ENCODE peak calls at places on chromosomes 12 and 14, in five cellular contexts. One of them, this sample, is unnamed.

GRCh38 chr14:104818714-104819161 is 17.8 kb downstream of the ZBTB42 start:
- DNase-seq in CD4-positive, CD25-positive, alpha-beta regulatory T cell: no peak
- DNase-seq in gastrocnemius medialis: no peak
- DNase-seq in hepatocyte: no peak
- DNase-seq in stomach: peak; percentile 20
- DNase-seq in this sample: peak; percentile 45

GRCh38 chr12:132669166-132669879 is 17.8 kb downstream of the POLE start:
- DNase-seq in CD4-positive, CD25-positive, alpha-beta regulatory T cell: no peak
- DNase-seq in gastrocnemius medialis: no peak
- DNase-seq in hepatocyte: no peak
- DNase-seq in stomach: no peak
- DNase-seq in this sample: no peak

GRCh38 chr14:58919262-58919661 is 269.2 kb upstream of the DAAM1 start:
- DNase-seq in CD4-positive, CD25-positive, alpha-beta regulatory T cell: no peak
- DNase-seq in gastrocnemius medialis: no peak
- DNase-seq in hepatocyte: no peak
- DNase-seq in stomach: no peak
- DNase-seq in this sample: no peak

GRCh38 chr12:12946686-12947355 is 5.1 kb downstream of the GPRC5D start:
- DNase-seq in CD4-positive, CD25-positive, alpha-beta regulatory T cell: no peak
- DNase-seq in gastrocnemius medialis: no peak
- DNase-seq in hepatocyte: no peak
- DNase-seq in stomach: no peak
- DNase-seq in this sample: no peak

GRCh38 chr14:76473381-76474263 is 97.7 kb downstream of the ESRRB start:
- DNase-seq in CD4-positive, CD25-positive, alpha-beta regulatory T cell: peak; percentile 3
- DNase-seq in gastrocnemius medialis: peak; percentile 51
- DNase-seq in hepatocyte: no peak
- DNase-seq in stomach: no peak
- DNase-seq in this sample: no peak

GRCh38 chr12:68808388-68809189 is 612 bp downstream of the MDM2 start:
- DNase-seq in CD4-positive, CD25-positive, alpha-beta regulatory T cell: peak; percentile 73
- DNase-seq in gastrocnemius medialis: peak; percentile 43
- DNase-seq in hepatocyte: peak; percentile 92
- DNase-seq in stomach: peak; percentile 79
- DNase-seq in this sample: peak; percentile 90

GRCh38 chr12:98470469-98471082 is 44.8 kb upstream of the TMPO start:
- DNase-seq in CD4-positive, CD25-positive, alpha-beta regulatory T cell: no peak
- DNase-seq in gastrocnemius medialis: no peak
- DNase-seq in hepatocyte: no peak
- DNase-seq in stomach: no peak
- DNase-seq in this sample: no peak

GRCh38 chr12:96425973-96426372 is 25.7 kb upstream of the CDK17 start:
- DNase-seq in CD4-positive, CD25-positive, alpha-beta regulatory T cell: no peak
- DNase-seq in gastrocnemius medialis: no peak
- DNase-seq in hepatocyte: no peak
- DNase-seq in stomach: no peak
- DNase-seq in this sample: no peak

GRCh38 chr14:101665478-101666078 is 95.9 kb upstream of the PPP2R5C start:
- DNase-seq in CD4-positive, CD25-positive, alpha-beta regulatory T cell: peak; percentile 64
- DNase-seq in gastrocnemius medialis: no peak
- DNase-seq in hepatocyte: peak; percentile 60
- DNase-seq in stomach: no peak
- DNase-seq in this sample: no peak

GRCh38 chr12:123533672-123534643 is at the start of gene RILPL1:
- DNase-seq in CD4-positive, CD25-positive, alpha-beta regulatory T cell: peak; percentile 23
- DNase-seq in gastrocnemius medialis: no peak
- DNase-seq in hepatocyte: peak; percentile 82
- DNase-seq in stomach: peak; percentile 41
- DNase-seq in this sample: peak; percentile 85

GRCh38 chr14:80323266-80323665 is 112.0 kb upstream of the DIO2 start:
- DNase-seq in CD4-positive, CD25-positive, alpha-beta regulatory T cell: no peak
- DNase-seq in gastrocnemius medialis: no peak
- DNase-seq in hepatocyte: no peak
- DNase-seq in stomach: no peak
- DNase-seq in this sample: no peak

GRCh38 chr14:52267501-52268190 is at the start of gene PTGDR:
- DNase-seq in CD4-positive, CD25-positive, alpha-beta regulatory T cell: peak; percentile 34
- DNase-seq in gastrocnemius medialis: no peak
- DNase-seq in hepatocyte: peak; percentile 16
- DNase-seq in stomach: peak; percentile 30
- DNase-seq in this sample: peak; percentile 61

GRCh38 chr12:26874501-26875296 is 41.7 kb upstream of the ITPR2 start:
- DNase-seq in CD4-positive, CD25-positive, alpha-beta regulatory T cell: no peak
- DNase-seq in gastrocnemius medialis: no peak
- DNase-seq in hepatocyte: no peak
- DNase-seq in stomach: no peak
- DNase-seq in this sample: no peak

GRCh38 chr12:123712780-123713319 is 697 bp downstream of the ATP6V0A2 start:
- DNase-seq in CD4-positive, CD25-positive, alpha-beta regulatory T cell: no peak
- DNase-seq in gastrocnemius medialis: no peak
- DNase-seq in hepatocyte: no peak
- DNase-seq in stomach: no peak
- DNase-seq in this sample: no peak

GRCh38 chr14:39218171-39218769 is 15.4 kb upstream of the MIA2 start:
- DNase-seq in CD4-positive, CD25-positive, alpha-beta regulatory T cell: no peak
- DNase-seq in gastrocnemius medialis: no peak
- DNase-seq in hepatocyte: peak; percentile 18
- DNase-seq in stomach: no peak
- DNase-seq in this sample: no peak

GRCh38 chr12:83408841-83409240 is 722.1 kb downstream of the TMTC2 start:
- DNase-seq in CD4-positive, CD25-positive, alpha-beta regulatory T cell: no peak
- DNase-seq in gastrocnemius medialis: no peak
- DNase-seq in hepatocyte: no peak
- DNase-seq in stomach: no peak
- DNase-seq in this sample: no peak

GRCh38 chr12:3432176-3432742 is 58.7 kb upstream of the PRMT8 start:
- DNase-seq in CD4-positive, CD25-positive, alpha-beta regulatory T cell: peak; percentile 64
- DNase-seq in gastrocnemius medialis: no peak
- DNase-seq in hepatocyte: no peak
- DNase-seq in stomach: no peak
- DNase-seq in this sample: no peak

GRCh38 chr14:49972199-49972671 is 79.4 kb downstream of the ARF6 start:
- DNase-seq in CD4-positive, CD25-positive, alpha-beta regulatory T cell: peak; percentile 42
- DNase-seq in gastrocnemius medialis: peak; percentile 36
- DNase-seq in hepatocyte: no peak
- DNase-seq in stomach: no peak
- DNase-seq in this sample: no peak

GRCh38 chr14:75401356-75401755 is 26.5 kb upstream of the JDP2 start:
- DNase-seq in CD4-positive, CD25-positive, alpha-beta regulatory T cell: no peak
- DNase-seq in gastrocnemius medialis: peak; percentile 34
- DNase-seq in hepatocyte: peak; percentile 66
- DNase-seq in stomach: no peak
- DNase-seq in this sample: peak; percentile 63

GRCh38 chr12:127411141-127411915 is 855.6 kb upstream of the TMEM132C start:
- DNase-seq in CD4-positive, CD25-positive, alpha-beta regulatory T cell: no peak
- DNase-seq in gastrocnemius medialis: no peak
- DNase-seq in hepatocyte: no peak
- DNase-seq in stomach: no peak
- DNase-seq in this sample: no peak

GRCh38 chr14:101475468-101476257 is 85.6 kb upstream of the DIO3 start:
- DNase-seq in CD4-positive, CD25-positive, alpha-beta regulatory T cell: no peak
- DNase-seq in gastrocnemius medialis: no peak
- DNase-seq in hepatocyte: peak; percentile 64
- DNase-seq in stomach: peak; percentile 23
- DNase-seq in this sample: no peak

GRCh38 chr12:45914090-45914489 is 76.3 kb downstream of the SCAF11 start:
- DNase-seq in CD4-positive, CD25-positive, alpha-beta regulatory T cell: no peak
- DNase-seq in gastrocnemius medialis: no peak
- DNase-seq in hepatocyte: peak; percentile 18
- DNase-seq in stomach: no peak
- DNase-seq in this sample: no peak

GRCh38 chr12:116607039-116607438 is 47.9 kb downstream of the MAP1LC3B2 start:
- DNase-seq in CD4-positive, CD25-positive, alpha-beta regulatory T cell: no peak
- DNase-seq in gastrocnemius medialis: no peak
- DNase-seq in hepatocyte: no peak
- DNase-seq in stomach: no peak
- DNase-seq in this sample: no peak

GRCh38 chr14:96253140-96253539 is 2.9 kb upstream of the BDKRB1 start:
- DNase-seq in CD4-positive, CD25-positive, alpha-beta regulatory T cell: no peak
- DNase-seq in gastrocnemius medialis: no peak
- DNase-seq in hepatocyte: peak; percentile 78
- DNase-seq in stomach: no peak
- DNase-seq in this sample: no peak

GRCh38 chr12:93020225-93020997 is 91.3 kb upstream of the EEA1 start:
- DNase-seq in CD4-positive, CD25-positive, alpha-beta regulatory T cell: no peak
- DNase-seq in gastrocnemius medialis: no peak
- DNase-seq in hepatocyte: peak; percentile 84
- DNase-seq in stomach: peak; percentile 85
- DNase-seq in this sample: no peak

GRCh38 chr12:65999564-66000280 is 130.8 kb downstream of the LLPH start:
- DNase-seq in CD4-positive, CD25-positive, alpha-beta regulatory T cell: no peak
- DNase-seq in gastrocnemius medialis: no peak
- DNase-seq in hepatocyte: no peak
- DNase-seq in stomach: no peak
- DNase-seq in this sample: no peak

GRCh38 chr14:98580131-98580678 is 691.8 kb downstream of the BCL11B start:
- DNase-seq in CD4-positive, CD25-positive, alpha-beta regulatory T cell: peak; percentile 34
- DNase-seq in gastrocnemius medialis: no peak
- DNase-seq in hepatocyte: peak; percentile 38
- DNase-seq in stomach: no peak
- DNase-seq in this sample: no peak

GRCh38 chr14:35808076-35808657 is 928 bp downstream of the RALGAPA1 start:
- DNase-seq in CD4-positive, CD25-positive, alpha-beta regulatory T cell: peak; percentile 31
- DNase-seq in gastrocnemius medialis: peak; percentile 14
- DNase-seq in hepatocyte: peak; percentile 45
- DNase-seq in stomach: peak; percentile 38
- DNase-seq in this sample: no peak

GRCh38 chr14:35807131-35807961 is 1.7 kb downstream of the RALGAPA1 start:
- DNase-seq in CD4-positive, CD25-positive, alpha-beta regulatory T cell: no peak
- DNase-seq in gastrocnemius medialis: no peak
- DNase-seq in hepatocyte: no peak
- DNase-seq in stomach: no peak
- DNase-seq in this sample: no peak

GRCh38 chr14:35806006-35806907 is 2.8 kb downstream of the RALGAPA1 start:
- DNase-seq in CD4-positive, CD25-positive, alpha-beta regulatory T cell: no peak
- DNase-seq in gastrocnemius medialis: no peak
- DNase-seq in hepatocyte: no peak
- DNase-seq in stomach: no peak
- DNase-seq in this sample: no peak

GRCh38 chr14:35810963-35811362 is 1.9 kb upstream of the RALGAPA1 start:
- DNase-seq in CD4-positive, CD25-positive, alpha-beta regulatory T cell: no peak
- DNase-seq in gastrocnemius medialis: no peak
- DNase-seq in hepatocyte: no peak
- DNase-seq in stomach: no peak
- DNase-seq in this sample: no peak

GRCh38 chr14:35809597-35809996 is 502 bp upstream of the RALGAPA1 start:
- DNase-seq in CD4-positive, CD25-positive, alpha-beta regulatory T cell: no peak
- DNase-seq in gastrocnemius medialis: no peak
- DNase-seq in hepatocyte: no peak
- DNase-seq in stomach: no peak
- DNase-seq in this sample: no peak
- H3K27ac ChIP-seq in CD4-positive, CD25-positive, alpha-beta regulatory T cell: peak overlapping the region; percentile 85
- H3K27ac ChIP-seq in gastrocnemius medialis: peak overlapping the region; percentile 94
- H3K27ac ChIP-seq in hepatocyte: peak overlapping the region; percentile 80
- H3K27ac ChIP-seq in stomach: peak overlapping the region; percentile 94
- H3K27ac ChIP-seq in this sample: peak overlapping the region; percentile 71

DNA sequence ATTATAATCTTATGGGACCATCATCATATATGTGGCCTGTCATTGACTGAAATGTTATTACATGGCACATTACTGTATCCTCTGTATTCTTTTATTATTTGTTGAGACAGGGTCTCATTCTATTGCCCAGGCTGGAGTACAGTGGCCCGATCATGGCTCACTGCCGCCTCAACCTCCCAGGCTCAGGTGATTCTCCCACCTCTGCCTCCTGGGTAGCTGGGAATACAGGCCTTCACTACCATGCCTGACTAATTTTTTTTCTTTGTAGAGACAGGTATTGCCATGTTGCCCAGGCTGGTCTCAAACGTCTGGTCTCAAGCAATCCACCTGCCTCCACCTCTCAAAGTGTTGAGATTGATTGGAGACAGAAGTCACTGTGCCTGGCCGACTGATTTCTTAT is 153.2 kb downstream of the RASSF9 start:
- DNase-seq in CD4-positive, CD25-positive, alpha-beta regulatory T cell: no peak
- DNase-seq in gastrocnemius medialis: no peak
- DNase-seq in hepatocyte: no peak
- DNase-seq in stomach: no peak
- DNase-seq in this sample: no peak
- H3K9me3 ChIP-seq in CD4-positive, CD25-positive, alpha-beta regulatory T cell: peaks cover 10% of the 10 kb centered on the region
- H3K9me3 ChIP-seq in gastrocnemius medialis: no peaks in the 10 kb centered on the region
- H3K9me3 ChIP-seq in hepatocyte: no peaks in the 10 kb centered on the region
- H3K9me3 ChIP-seq in stomach: no peaks in the 10 kb centered on the region
- H3K9me3 ChIP-seq in this sample: peaks cover 1% of the 10 kb centered on the region

DNA sequence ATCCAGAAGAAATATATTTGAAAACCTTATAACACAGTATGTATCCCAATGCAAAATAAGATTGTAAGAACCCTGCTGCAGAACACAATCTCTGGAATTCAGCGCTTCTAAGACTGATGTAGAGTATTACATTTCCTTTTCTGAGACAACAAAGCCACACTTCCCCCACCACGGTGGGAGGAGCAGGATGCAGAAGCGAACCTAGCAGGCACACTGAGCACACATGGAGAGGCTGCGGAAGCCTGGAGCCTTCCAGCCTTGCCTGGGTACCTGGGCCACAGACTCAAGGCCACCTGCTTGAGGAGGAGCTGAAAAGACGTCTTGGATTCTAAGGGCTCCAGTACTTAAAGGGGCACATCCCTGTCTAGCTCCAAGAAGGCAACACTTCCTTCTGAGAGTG is 46.4 kb downstream of the TCHP start:
- DNase-seq in CD4-positive, CD25-positive, alpha-beta regulatory T cell: no peak
- DNase-seq in gastrocnemius medialis: no peak
- DNase-seq in hepatocyte: no peak
- DNase-seq in stomach: no peak
- DNase-seq in this sample: no peak
- H3K4me1 ChIP-seq in CD4-positive, CD25-positive, alpha-beta regulatory T cell: no peaks in the 10 kb centered on the region
- H3K4me1 ChIP-seq in gastrocnemius medialis: peaks cover 48% of the 10 kb centered on the region
- H3K4me1 ChIP-seq in hepatocyte: peaks cover 27% of the 10 kb centered on the region
- H3K4me1 ChIP-seq in stomach: peaks cover 5% of the 10 kb centered on the region
- H3K4me1 ChIP-seq in this sample: peaks cover 2% of the 10 kb centered on the region

DNA sequence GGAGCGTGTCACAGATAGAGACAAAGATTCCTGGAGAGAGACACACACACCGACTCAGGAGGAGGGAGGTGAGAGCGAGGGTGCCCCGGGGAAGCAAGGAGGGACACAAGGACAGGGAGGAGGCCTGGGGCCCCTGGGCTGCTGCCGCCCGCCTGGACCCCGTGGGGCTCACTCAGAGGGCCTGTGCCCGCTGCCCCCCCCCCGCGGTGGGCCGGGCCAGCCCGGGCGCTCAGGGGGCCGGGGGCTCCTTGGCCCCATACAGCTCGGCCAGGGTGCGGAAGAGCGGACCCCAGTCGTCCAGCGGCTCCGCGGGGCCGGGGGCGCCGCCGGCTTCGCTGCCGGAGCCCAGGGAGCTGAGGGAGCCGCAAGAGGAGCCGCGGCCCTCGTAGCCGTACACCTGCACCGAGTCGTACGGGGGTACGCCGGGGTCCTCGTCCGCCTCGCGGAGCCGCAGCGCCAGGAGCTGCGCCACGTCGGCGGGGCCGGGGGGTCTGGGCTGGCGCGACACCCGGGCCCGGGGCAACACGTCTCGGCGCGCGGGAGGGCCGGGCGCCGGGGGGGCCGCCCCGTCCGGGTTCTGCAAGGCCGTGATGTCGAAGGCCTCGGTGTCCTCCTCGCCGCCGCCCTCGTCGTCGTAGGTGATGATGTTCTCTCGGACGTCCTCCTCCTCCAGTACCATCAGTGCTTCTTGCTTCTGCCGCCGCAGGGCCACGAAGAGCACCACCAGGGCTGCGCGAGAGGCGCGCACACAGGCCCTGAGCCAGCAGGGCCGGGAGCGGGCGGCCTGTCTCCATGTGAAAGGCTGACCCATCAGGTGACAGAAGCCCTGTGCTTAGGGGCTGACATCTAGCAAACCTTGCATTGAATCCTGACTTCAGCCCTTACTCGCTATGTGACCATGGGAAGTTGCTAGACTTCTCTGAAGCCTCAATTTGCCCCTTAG is 6.0 kb downstream of the PSMB11 start:
- DNase-seq in CD4-positive, CD25-positive, alpha-beta regulatory T cell: no peak
- DNase-seq in gastrocnemius medialis: no peak
- DNase-seq in hepatocyte: no peak
- DNase-seq in stomach: no peak
- DNase-seq in this sample: no peak
- H3K27ac ChIP-seq in CD4-positive, CD25-positive, alpha-beta regulatory T cell: no peak overlapping the region
- H3K27ac ChIP-seq in gastrocnemius medialis: peak overlapping the region; percentile 49
- H3K27ac ChIP-seq in hepatocyte: no peak overlapping the region
- H3K27ac ChIP-seq in stomach: peak overlapping the region; percentile 7
- H3K27ac ChIP-seq in this sample: no peak overlapping the region

This sample was measured in aorta.